ENCODE peak calls at places on chromosomes 13 and 19, in nine cellular contexts. C is lung; A is astrocyte of the cerebellum; L is smooth muscle cell of the brain vasculature; R is CD8-positive, alpha-beta T cell; J is activated CD4-positive, alpha-beta T cell treated with anti-CD3 and anti-CD28 coated beads, Interleukin-2, amount 50 U/mL, for 4 hours; O is GF-D8; F is GM19239; K is memory B cell. V is an unnamed sample.

GRCh38 chr19:18167975-18168645 is 5.5 kb upstream of the IFI30 start:
- DNase-seq in L (no peak), K (peak), R (peak), J (peak), O (no peak), A (no peak), C (no peak), F (peak), V (peak)

GRCh38 chr19:50371914-50372475 is 4.3 kb upstream of the NR1H2 start:
- DNase-seq in R (no peak), O (no peak), L (no peak), F (no peak), K (no peak), C (no peak), J (no peak), A (no peak), V (no peak)

GRCh38 chr19:9065457-9066014 is 21.3 kb upstream of the OR1M1 start:
- DNase-seq in C (no peak), L (no peak), O (no peak), K (no peak), R (no peak), A (no peak), J (no peak), F (no peak), V (no peak)

GRCh38 chr19:50203281-50204080 is at the start of gene MYH14:
- DNase-seq in J (no peak), R (no peak), F (no peak), O (no peak), C (peak), K (no peak), L (no peak), A (no peak), V (no peak)

GRCh38 chr19:55451163-55451521 is 8.0 kb upstream of the SHISA7 start:
- DNase-seq in A (no peak), F (no peak), K (no peak), C (no peak), R (no peak), J (no peak), L (no peak), O (no peak), V (no peak)

GRCh38 chr13:43804461-43805070 is 17.8 kb upstream of the ENOX1 start:
- DNase-seq in F (no peak), O (peak), C (no peak), R (no peak), J (no peak), K (no peak), A (peak), L (peak), V (peak)

GRCh38 chr19:16208064-16208759 is 10.5 kb downstream of the AP1M1 start:
- DNase-seq in L (no peak), F (no peak), K (no peak), C (no peak), A (no peak), O (no peak), J (no peak), R (no peak), V (no peak)

GRCh38 chr19:15062036-15062435 is 12.8 kb downstream of the CASP14 start:
- DNase-seq in C (no peak), L (no peak), A (no peak), O (no peak), R (no peak), F (no peak), K (no peak), J (no peak), V (no peak)

GRCh38 chr13:39496487-39496998 is 106.5 kb downstream of the LHFPL6 start:
- DNase-seq in C (no peak), A (no peak), F (no peak), R (no peak), K (no peak), O (no peak), L (no peak), J (no peak), V (no peak)

GRCh38 chr13:44362394-44363040 is 11.1 kb upstream of the SERP2 start:
- DNase-seq in J (no peak), C (no peak), F (no peak), O (no peak), L (no peak), R (no peak), A (no peak), K (no peak), V (no peak)

GRCh38 chr19:51887522-51888498 is at the start of gene ZNF577:
- DNase-seq in K (peak), O (peak), L (peak), F (no peak), C (peak), A (peak), R (peak), J (peak), V (no peak)

GRCh38 chr13:39051157-39051556 is 12.9 kb downstream of the NHLRC3 start:
- DNase-seq in O (no peak), C (no peak), F (no peak), R (no peak), J (no peak), K (no peak), A (peak), L (no peak), V (peak)

GRCh38 chr19:50803633-50804419 is 13.6 kb downstream of the ACP4 start:
- DNase-seq in C (no peak), A (no peak), L (no peak), O (no peak), J (peak), K (no peak), R (no peak), F (no peak), V (peak)

GRCh38 chr13:109945206-109945960 is 159.0 kb upstream of the IRS2 start:
- DNase-seq in O (no peak), J (no peak), R (no peak), L (no peak), F (no peak), K (no peak), C (no peak), A (peak), V (no peak)

GRCh38 chr19:5823579-5824281 is 15.8 kb downstream of the FUT6 start:
- DNase-seq in K (no peak), O (no peak), C (no peak), A (no peak), L (no peak), R (no peak), J (no peak), F (no peak), V (no peak)

GRCh38 chr13:35514166-35514565 is 37.7 kb upstream of the MAB21L1 start:
- DNase-seq in C (no peak), F (no peak), K (no peak), A (no peak), O (no peak), L (no peak), J (no peak), R (no peak), V (no peak)

GRCh38 chr19:7595466-7596133 is at the start of gene CAMSAP3:
- DNase-seq in A (no peak), O (no peak), C (peak), R (no peak), K (peak), F (peak), L (no peak), J (peak), V (no peak)

GRCh38 chr13:33487575-33488243 is 202.2 kb upstream of the STARD13 start:
- DNase-seq in A (no peak), O (peak), K (no peak), J (no peak), C (no peak), R (no peak), L (no peak), F (no peak), V (no peak)

GRCh38 chr19:10305139-10305806 is 4.3 kb downstream of the ZGLP1 start:
- DNase-seq in O (no peak), F (no peak), R (no peak), K (no peak), J (no peak), L (no peak), C (no peak), A (no peak), V (no peak)

GRCh38 chr19:57559008-57559403 is 657 bp downstream of the ZNF550 start:
- DNase-seq in K (no peak), R (no peak), L (no peak), C (no peak), J (no peak), A (no peak), O (no peak), F (no peak), V (peak)

GRCh38 chr13:44040070-44040753 is 160.5 kb downstream of the LACC1 start:
- DNase-seq in R (no peak), L (no peak), O (no peak), A (no peak), J (no peak), C (no peak), F (no peak), K (no peak), V (no peak)